ENCODE peak calls at places on chromosomes 4 and X, in five cellular contexts. One of them, this sample, is unnamed.

GRCh38 chr4:3252831-3253641 is 4.1 kb downstream of the MSANTD1 start:
- DNase-seq in left cardiac atrium: peak
- DNase-seq in stimulated activated CD4-positive, alpha-beta T cell treated with anti-CD3 and anti-CD28 coated beads, Interleukin-12 subunit alpha, Interleukin-12 subunit beta, amount 100 ng/mL, for 24 hours: no peak
- DNase-seq in HEK293T: no peak
- DNase-seq in HS-5: no peak
- DNase-seq in this sample: no peak

GRCh38 chrX:72568406-72569092 is 4.1 kb downstream of the HDAC8 start:
- DNase-seq in left cardiac atrium: no peak
- DNase-seq in stimulated activated CD4-positive, alpha-beta T cell treated with anti-CD3 and anti-CD28 coated beads, Interleukin-12 subunit alpha, Interleukin-12 subunit beta, amount 100 ng/mL, for 24 hours: no peak
- DNase-seq in HEK293T: no peak
- DNase-seq in HS-5: no peak
- DNase-seq in this sample: no peak

GRCh38 chr4:118865091-118865708 is 23.5 kb upstream of the SYNPO2 start:
- DNase-seq in left cardiac atrium: no peak
- DNase-seq in stimulated activated CD4-positive, alpha-beta T cell treated with anti-CD3 and anti-CD28 coated beads, Interleukin-12 subunit alpha, Interleukin-12 subunit beta, amount 100 ng/mL, for 24 hours: no peak
- DNase-seq in HEK293T: peak
- DNase-seq in HS-5: no peak
- DNase-seq in this sample: no peak

GRCh38 chr4:165151734-165152133 is 39.1 kb upstream of the TMEM192 start:
- DNase-seq in left cardiac atrium: no peak
- DNase-seq in stimulated activated CD4-positive, alpha-beta T cell treated with anti-CD3 and anti-CD28 coated beads, Interleukin-12 subunit alpha, Interleukin-12 subunit beta, amount 100 ng/mL, for 24 hours: no peak
- DNase-seq in HEK293T: no peak
- DNase-seq in HS-5: peak
- DNase-seq in this sample: no peak

GRCh38 chr4:142778430-142778829 is 67.7 kb downstream of the INPP4B start:
- DNase-seq in left cardiac atrium: no peak
- DNase-seq in stimulated activated CD4-positive, alpha-beta T cell treated with anti-CD3 and anti-CD28 coated beads, Interleukin-12 subunit alpha, Interleukin-12 subunit beta, amount 100 ng/mL, for 24 hours: no peak
- DNase-seq in HEK293T: no peak
- DNase-seq in HS-5: no peak
- DNase-seq in this sample: no peak

GRCh38 chr4:105474110-105474518 is 252 bp upstream of the PPA2 start:
- DNase-seq in left cardiac atrium: peak
- DNase-seq in stimulated activated CD4-positive, alpha-beta T cell treated with anti-CD3 and anti-CD28 coated beads, Interleukin-12 subunit alpha, Interleukin-12 subunit beta, amount 100 ng/mL, for 24 hours: peak
- DNase-seq in HEK293T: peak
- DNase-seq in HS-5: peak
- DNase-seq in this sample: peak

GRCh38 chrX:106300239-106300638 is 132.1 kb downstream of the PWWP3B start:
- DNase-seq in left cardiac atrium: no peak
- DNase-seq in stimulated activated CD4-positive, alpha-beta T cell treated with anti-CD3 and anti-CD28 coated beads, Interleukin-12 subunit alpha, Interleukin-12 subunit beta, amount 100 ng/mL, for 24 hours: no peak
- DNase-seq in HEK293T: no peak
- DNase-seq in HS-5: no peak
- DNase-seq in this sample: no peak

GRCh38 chr4:47933798-47934197 is 19.4 kb upstream of the NFXL1 start:
- DNase-seq in left cardiac atrium: no peak
- DNase-seq in stimulated activated CD4-positive, alpha-beta T cell treated with anti-CD3 and anti-CD28 coated beads, Interleukin-12 subunit alpha, Interleukin-12 subunit beta, amount 100 ng/mL, for 24 hours: no peak
- DNase-seq in HEK293T: peak
- DNase-seq in HS-5: no peak
- DNase-seq in this sample: no peak

GRCh38 chrX:153030801-153031200 is 25.5 kb upstream of the PNMA3 start:
- DNase-seq in left cardiac atrium: no peak
- DNase-seq in stimulated activated CD4-positive, alpha-beta T cell treated with anti-CD3 and anti-CD28 coated beads, Interleukin-12 subunit alpha, Interleukin-12 subunit beta, amount 100 ng/mL, for 24 hours: no peak
- DNase-seq in HEK293T: no peak
- DNase-seq in HS-5: no peak
- DNase-seq in this sample: no peak

GRCh38 chr4:186780291-186781031 is 56.8 kb upstream of the FAT1 start:
- DNase-seq in left cardiac atrium: no peak
- DNase-seq in stimulated activated CD4-positive, alpha-beta T cell treated with anti-CD3 and anti-CD28 coated beads, Interleukin-12 subunit alpha, Interleukin-12 subunit beta, amount 100 ng/mL, for 24 hours: no peak
- DNase-seq in HEK293T: no peak
- DNase-seq in HS-5: no peak
- DNase-seq in this sample: no peak

GRCh38 chrX:38806054-38806389 is 4.8 kb downstream of the MID1IP1 start:
- DNase-seq in left cardiac atrium: peak
- DNase-seq in stimulated activated CD4-positive, alpha-beta T cell treated with anti-CD3 and anti-CD28 coated beads, Interleukin-12 subunit alpha, Interleukin-12 subunit beta, amount 100 ng/mL, for 24 hours: peak
- DNase-seq in HEK293T: no peak
- DNase-seq in HS-5: no peak
- DNase-seq in this sample: no peak

GRCh38 chrX:153875391-153876111 is 10.4 kb downstream of the L1CAM start:
- DNase-seq in left cardiac atrium: peak
- DNase-seq in stimulated activated CD4-positive, alpha-beta T cell treated with anti-CD3 and anti-CD28 coated beads, Interleukin-12 subunit alpha, Interleukin-12 subunit beta, amount 100 ng/mL, for 24 hours: peak
- DNase-seq in HEK293T: peak
- DNase-seq in HS-5: no peak
- DNase-seq in this sample: peak

GRCh38 chr4:173538148-173538902 is 8.3 kb upstream of the HAND2 start:
- DNase-seq in left cardiac atrium: peak
- DNase-seq in stimulated activated CD4-positive, alpha-beta T cell treated with anti-CD3 and anti-CD28 coated beads, Interleukin-12 subunit alpha, Interleukin-12 subunit beta, amount 100 ng/mL, for 24 hours: no peak
- DNase-seq in HEK293T: peak
- DNase-seq in HS-5: no peak
- DNase-seq in this sample: no peak

GRCh38 chr4:80454040-80454439 is 118.5 kb downstream of the CFAP299 start:
- DNase-seq in left cardiac atrium: no peak
- DNase-seq in stimulated activated CD4-positive, alpha-beta T cell treated with anti-CD3 and anti-CD28 coated beads, Interleukin-12 subunit alpha, Interleukin-12 subunit beta, amount 100 ng/mL, for 24 hours: no peak
- DNase-seq in HEK293T: no peak
- DNase-seq in HS-5: no peak
- DNase-seq in this sample: no peak

This sample was measured in activated T-helper 9 cell treated with anti-CD3 and anti-CD28 coated beads, Interleukin-2, amount 50 U/mL, for 16 hours.